ENCODE peak calls at places on chromosomes 16 and 17, in five cellular contexts. One of them, this sample, is unnamed.

GRCh38 chr16:31204871-31205666 is 2.5 kb upstream of the PYCARD start:
- DNase-seq in HepG2: no peak
- DNase-seq in NT2/D1: no peak
- DNase-seq in fibroblast of lung: no peak
- DNase-seq in kidney: no peak
- DNase-seq in this sample: no peak

GRCh38 chr17:40092581-40092980 is 7.8 kb downstream of the NR1D1 start:
- DNase-seq in HepG2: no peak
- DNase-seq in NT2/D1: no peak
- DNase-seq in fibroblast of lung: no peak
- DNase-seq in kidney: no peak
- DNase-seq in this sample: no peak

GRCh38 chr17:75970011-75970523 is 8.9 kb downstream of the ACOX1 start:
- DNase-seq in HepG2: no peak
- DNase-seq in NT2/D1: no peak
- DNase-seq in fibroblast of lung: no peak
- DNase-seq in kidney: no peak
- DNase-seq in this sample: peak; percentile 45

GRCh38 chr17:5352681-5353289 is 66.7 kb downstream of the NUP88 start:
- DNase-seq in HepG2: no peak
- DNase-seq in NT2/D1: no peak
- DNase-seq in fibroblast of lung: no peak
- DNase-seq in kidney: no peak
- DNase-seq in this sample: no peak

GRCh38 chr16:23595951-23596720 is at the start of gene NDUFAB1:
- DNase-seq in HepG2: peak; percentile 91
- DNase-seq in NT2/D1: peak; percentile 84
- DNase-seq in fibroblast of lung: peak; percentile 83
- DNase-seq in kidney: peak; percentile 96
- DNase-seq in this sample: peak; percentile 97

GRCh38 chr17:77326636-77327035 is 185.9 kb downstream of the SEC14L1 start:
- DNase-seq in HepG2: no peak
- DNase-seq in NT2/D1: no peak
- DNase-seq in fibroblast of lung: no peak
- DNase-seq in kidney: no peak
- DNase-seq in this sample: no peak

GRCh38 chr17:76597156-76598003 is 11.7 kb upstream of the ST6GALNAC2 start:
- DNase-seq in HepG2: peak; percentile 64
- DNase-seq in NT2/D1: no peak
- DNase-seq in fibroblast of lung: no peak
- DNase-seq in kidney: no peak
- DNase-seq in this sample: no peak

GRCh38 chr16:4970010-4970409 is 11.9 kb downstream of the SEC14L5 start:
- DNase-seq in HepG2: no peak
- DNase-seq in NT2/D1: no peak
- DNase-seq in fibroblast of lung: no peak
- DNase-seq in kidney: peak; percentile 10
- DNase-seq in this sample: no peak

GRCh38 chr16:74253146-74253545 is 43.5 kb upstream of the PSMD7 start:
- DNase-seq in HepG2: no peak
- DNase-seq in NT2/D1: no peak
- DNase-seq in fibroblast of lung: no peak
- DNase-seq in kidney: no peak
- DNase-seq in this sample: no peak

GRCh38 chr16:14263011-14263410 is 191.9 kb downstream of the MRTFB start:
- DNase-seq in HepG2: no peak
- DNase-seq in NT2/D1: no peak
- DNase-seq in fibroblast of lung: no peak
- DNase-seq in kidney: no peak
- DNase-seq in this sample: no peak

GRCh38 chr17:38325221-38325851 is 18.4 kb downstream of the GPR179 start:
- DNase-seq in HepG2: no peak
- DNase-seq in NT2/D1: no peak
- DNase-seq in fibroblast of lung: peak; percentile 39
- DNase-seq in kidney: no peak
- DNase-seq in this sample: peak; percentile 33

GRCh38 chr16:14667347-14668266 is 26.5 kb downstream of the PLA2G10 start:
- DNase-seq in HepG2: no peak
- DNase-seq in NT2/D1: no peak
- DNase-seq in fibroblast of lung: no peak
- DNase-seq in kidney: no peak
- DNase-seq in this sample: no peak

GRCh38 chr16:70437582-70438324 is 1.1 kb downstream of the ST3GAL2 start:
- DNase-seq in HepG2: no peak
- DNase-seq in NT2/D1: no peak
- DNase-seq in fibroblast of lung: peak; percentile 52
- DNase-seq in kidney: no peak
- DNase-seq in this sample: peak; percentile 70

GRCh38 chr17:32871736-32872135 is 5.2 kb downstream of the MYO1D start:
- DNase-seq in HepG2: no peak
- DNase-seq in NT2/D1: no peak
- DNase-seq in fibroblast of lung: no peak
- DNase-seq in kidney: no peak
- DNase-seq in this sample: no peak

GRCh38 chr16:69486724-69487123 is 62.3 kb downstream of the CYB5B start:
- DNase-seq in HepG2: no peak
- DNase-seq in NT2/D1: no peak
- DNase-seq in fibroblast of lung: no peak
- DNase-seq in kidney: no peak
- DNase-seq in this sample: no peak

GRCh38 chr17:37446027-37446426 is 39.3 kb downstream of the TADA2A start:
- DNase-seq in HepG2: no peak
- DNase-seq in NT2/D1: no peak
- DNase-seq in fibroblast of lung: no peak
- DNase-seq in kidney: no peak
- DNase-seq in this sample: no peak

GRCh38 chr17:55264640-55265298 is at the start of gene HLF:
- DNase-seq in HepG2: peak; percentile 76
- DNase-seq in NT2/D1: peak; percentile 39
- DNase-seq in fibroblast of lung: peak; percentile 77
- DNase-seq in kidney: peak; percentile 93
- DNase-seq in this sample: peak; percentile 77

GRCh38 chr16:21599994-21600773 is 807 bp downstream of the METTL9 start:
- DNase-seq in HepG2: peak; percentile 63
- DNase-seq in NT2/D1: no peak
- DNase-seq in fibroblast of lung: peak; percentile 40
- DNase-seq in kidney: peak; percentile 70
- DNase-seq in this sample: peak; percentile 74

GRCh38 chr16:11671676-11672075 is 3.4 kb downstream of the SNN start:
- DNase-seq in HepG2: no peak
- DNase-seq in NT2/D1: no peak
- DNase-seq in fibroblast of lung: no peak
- DNase-seq in kidney: peak; percentile 66
- DNase-seq in this sample: no peak

GRCh38 chr16:20944861-20945390 is 44.4 kb downstream of the LYRM1 start:
- DNase-seq in HepG2: peak; percentile 35
- DNase-seq in NT2/D1: no peak
- DNase-seq in fibroblast of lung: peak; percentile 19
- DNase-seq in kidney: no peak
- DNase-seq in this sample: no peak

GRCh38 chr16:88507231-88507743 is 54.2 kb downstream of the ZFPM1 start:
- DNase-seq in HepG2: no peak
- DNase-seq in NT2/D1: no peak
- DNase-seq in fibroblast of lung: no peak
- DNase-seq in kidney: no peak
- DNase-seq in this sample: no peak

GRCh38 chr17:77189148-77189547 is 48.4 kb downstream of the SEC14L1 start:
- DNase-seq in HepG2: no peak
- DNase-seq in NT2/D1: no peak
- DNase-seq in fibroblast of lung: no peak
- DNase-seq in kidney: no peak
- DNase-seq in this sample: no peak

GRCh38 chr16:84941916-84942315 is 69.4 kb downstream of the ZDHHC7 start:
- DNase-seq in HepG2: no peak
- DNase-seq in NT2/D1: no peak
- DNase-seq in fibroblast of lung: no peak
- DNase-seq in kidney: no peak
- DNase-seq in this sample: peak; percentile 66

GRCh38 chr17:40980117-40980516 is 4.0 kb downstream of the KRT40 start:
- DNase-seq in HepG2: no peak
- DNase-seq in NT2/D1: no peak
- DNase-seq in fibroblast of lung: no peak
- DNase-seq in kidney: no peak
- DNase-seq in this sample: no peak

GRCh38 chr17:8142158-8142886 is 9.9 kb downstream of the PER1 start:
- DNase-seq in HepG2: no peak
- DNase-seq in NT2/D1: no peak
- DNase-seq in fibroblast of lung: no peak
- DNase-seq in kidney: no peak
- DNase-seq in this sample: no peak

GRCh38 chr16:84096447-84097005 is 20.2 kb downstream of the MBTPS1 start:
- DNase-seq in HepG2: peak; percentile 95
- DNase-seq in NT2/D1: no peak
- DNase-seq in fibroblast of lung: no peak
- DNase-seq in kidney: no peak
- DNase-seq in this sample: no peak

GRCh38 chr17:42484304-42484703 is 25.6 kb downstream of the ATP6V0A1 start:
- DNase-seq in HepG2: peak; percentile 99
- DNase-seq in NT2/D1: no peak
- DNase-seq in fibroblast of lung: no peak
- DNase-seq in kidney: no peak
- DNase-seq in this sample: no peak

GRCh38 chr17:42284566-42284965 is 3.7 kb upstream of the STAT5A start:
- DNase-seq in HepG2: no peak
- DNase-seq in NT2/D1: no peak
- DNase-seq in fibroblast of lung: no peak
- DNase-seq in kidney: peak; percentile 38
- DNase-seq in this sample: no peak

GRCh38 chr17:65028537-65028843 is 28.1 kb downstream of the GNA13 start:
- DNase-seq in HepG2: no peak
- DNase-seq in NT2/D1: no peak
- DNase-seq in fibroblast of lung: no peak
- DNase-seq in kidney: no peak
- DNase-seq in this sample: no peak

GRCh38 chr17:1511756-1512321 is 4.6 kb downstream of the INPP5K start:
- DNase-seq in HepG2: no peak
- DNase-seq in NT2/D1: no peak
- DNase-seq in fibroblast of lung: peak; percentile 56
- DNase-seq in kidney: no peak
- DNase-seq in this sample: peak; percentile 77
- H3K9ac ChIP-seq in HepG2: no peak overlapping the region
- H3K9ac ChIP-seq in NT2/D1: no peak overlapping the region
- H3K9ac ChIP-seq in fibroblast of lung: no peak overlapping the region
- H3K9ac ChIP-seq in kidney: no peak overlapping the region
- H3K9ac ChIP-seq in this sample: peak overlapping the region; percentile 69

DNA sequence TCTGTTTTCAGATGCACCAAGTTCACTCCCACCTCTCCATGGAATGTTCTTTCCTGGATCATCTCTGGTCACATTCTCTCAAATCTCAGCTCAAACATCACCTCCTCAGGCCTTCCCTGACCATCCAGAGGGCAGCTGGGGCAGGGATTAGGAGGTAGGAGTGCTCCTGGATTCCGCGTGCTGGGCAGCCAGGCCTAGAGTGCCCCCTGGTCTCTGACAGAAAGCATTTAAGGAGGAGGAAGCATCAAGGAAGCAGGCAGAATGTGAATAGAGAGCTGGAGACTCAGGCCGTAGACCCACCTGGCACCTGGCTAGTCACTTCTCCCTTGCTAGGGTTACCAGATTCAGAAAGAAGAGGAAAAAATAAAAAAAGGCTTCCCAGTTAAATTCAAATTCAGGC is 2.5 kb upstream of the CYB561 start:
- DNase-seq in HepG2: no peak
- DNase-seq in NT2/D1: no peak
- DNase-seq in fibroblast of lung: no peak
- DNase-seq in kidney: no peak
- DNase-seq in this sample: no peak
- H3K9me3 ChIP-seq in HepG2: no peaks in the 10 kb centered on the region
- H3K9me3 ChIP-seq in NT2/D1: no peaks in the 10 kb centered on the region
- H3K9me3 ChIP-seq in fibroblast of lung: no peaks in the 10 kb centered on the region
- H3K9me3 ChIP-seq in kidney: no peaks in the 10 kb centered on the region
- H3K9me3 ChIP-seq in this sample: no peaks in the 10 kb centered on the region

DNA sequence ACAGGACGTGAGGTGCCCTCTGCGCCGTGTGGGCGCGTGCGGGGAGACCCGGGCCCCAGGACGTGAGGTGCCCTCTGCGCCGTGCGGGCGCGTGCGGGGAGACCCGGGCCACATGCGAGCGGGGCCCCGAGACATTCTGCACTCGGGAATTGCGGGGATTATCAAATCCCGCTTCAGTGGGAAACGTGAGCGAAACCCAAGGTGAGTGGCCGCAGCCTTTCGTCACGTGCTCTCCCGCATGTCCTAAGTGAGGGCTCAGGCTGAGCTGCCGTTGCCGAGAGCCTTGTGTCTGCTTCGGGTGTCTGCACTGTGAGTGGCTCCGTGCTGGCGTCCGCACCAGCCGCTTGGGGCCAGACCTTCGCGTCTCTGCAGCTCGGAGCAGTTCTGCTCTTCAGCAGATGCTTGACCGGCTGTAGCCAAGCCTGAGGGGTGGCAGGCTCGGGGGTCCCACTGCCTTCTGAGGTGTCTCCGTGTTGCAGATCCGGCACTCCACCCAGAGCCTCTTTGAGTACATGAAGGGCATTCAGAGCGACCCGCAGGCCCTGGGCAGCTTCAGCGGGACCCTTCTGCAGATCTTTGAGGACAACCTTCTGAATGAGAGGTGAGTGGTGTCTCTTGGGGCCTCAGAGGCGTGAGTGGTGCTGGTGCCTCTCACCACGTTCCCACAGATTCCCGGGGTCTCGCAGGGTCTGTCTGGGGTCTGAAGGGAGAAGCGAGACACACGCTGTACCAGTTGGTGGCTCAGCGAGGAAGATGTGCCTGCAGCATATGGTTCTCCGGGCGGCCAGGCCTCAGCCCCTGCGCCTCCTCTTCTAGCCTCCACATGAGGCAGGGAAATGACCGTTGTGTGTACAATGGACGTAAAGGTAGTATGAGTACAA is 90.5 kb upstream of the ZNF750 start:
- DNase-seq in HepG2: no peak
- DNase-seq in NT2/D1: no peak
- DNase-seq in fibroblast of lung: no peak
- DNase-seq in kidney: peak; percentile 54
- DNase-seq in this sample: no peak
- H3K36me3 ChIP-seq in HepG2: peaks cover 34% of the 10 kb centered on the region
- H3K36me3 ChIP-seq in NT2/D1: peaks cover 92% of the 10 kb centered on the region
- H3K36me3 ChIP-seq in fibroblast of lung: peaks cover 24% of the 10 kb centered on the region
- H3K36me3 ChIP-seq in kidney: peaks cover 17% of the 10 kb centered on the region
- H3K36me3 ChIP-seq in this sample: peaks cover 47% of the 10 kb centered on the region

GRCh38 chr17:13665872-13666635 is 64.3 kb upstream of the HS3ST3A1 start:
- DNase-seq in HepG2: no peak
- DNase-seq in NT2/D1: no peak
- DNase-seq in fibroblast of lung: no peak
- DNase-seq in kidney: no peak
- DNase-seq in this sample: no peak

GRCh38 chr17:13671771-13672170 is 70.0 kb upstream of the HS3ST3A1 start:
- DNase-seq in HepG2: no peak
- DNase-seq in NT2/D1: no peak
- DNase-seq in fibroblast of lung: no peak
- DNase-seq in kidney: no peak
- DNase-seq in this sample: no peak

DNA sequence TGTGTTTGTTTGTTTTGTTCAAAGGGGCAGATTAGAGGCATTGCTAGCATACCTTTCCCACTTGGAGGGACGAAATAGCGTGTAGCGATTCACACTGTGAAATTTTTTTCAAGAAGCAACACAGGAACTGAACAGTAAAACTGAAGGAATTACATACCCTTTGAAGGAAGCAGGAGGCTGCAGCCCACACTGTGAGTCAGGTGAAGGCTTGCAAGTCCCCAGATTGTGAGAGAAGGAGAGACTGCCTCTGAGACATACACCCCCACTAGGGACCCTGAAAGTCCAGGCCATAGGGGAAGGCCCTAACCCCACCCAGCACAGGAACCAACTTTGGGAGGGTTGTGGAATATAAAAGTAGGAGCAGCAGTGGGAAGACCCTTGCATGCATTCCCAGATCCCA is 69.6 kb upstream of the HS3ST3A1 start:
- DNase-seq in HepG2: no peak
- DNase-seq in NT2/D1: no peak
- DNase-seq in fibroblast of lung: no peak
- DNase-seq in kidney: no peak
- DNase-seq in this sample: no peak
- H3K9ac ChIP-seq in HepG2: no peak overlapping the region
- H3K9ac ChIP-seq in NT2/D1: no peak overlapping the region
- H3K9ac ChIP-seq in fibroblast of lung: no peak overlapping the region
- H3K9ac ChIP-seq in kidney: no peak overlapping the region
- H3K9ac ChIP-seq in this sample: no peak overlapping the region

This sample was measured in adipocyte.